ENCODE peak calls at places on chromosomes 3 and 15, in seven cellular contexts. One of them, this sample, is unnamed.

GRCh38 chr3:134190272-134190671 is 60.4 kb downstream of the RYK start:
- DNase-seq in GM19239: no peak
- DNase-seq in ELR: no peak
- DNase-seq in GM23338: no peak
- DNase-seq in fibroblast of gingiva: no peak
- DNase-seq in fibroblast of pulmonary artery: no peak
- DNase-seq in activated T-helper 1 cell treated with Interleukin-2 at 50 U/mL for 16 hours: no peak
- DNase-seq in this sample: no peak

GRCh38 chr3:41489205-41489604 is 289.9 kb downstream of the CTNNB1 start:
- DNase-seq in ELR: no peak
- DNase-seq in GM19239: no peak
- DNase-seq in fibroblast of gingiva: no peak
- DNase-seq in activated T-helper 1 cell treated with Interleukin-2 at 50 U/mL for 16 hours: no peak
- DNase-seq in fibroblast of pulmonary artery: no peak
- DNase-seq in GM23338: no peak
- DNase-seq in this sample: no peak

GRCh38 chr3:11057655-11058054 is 65.1 kb downstream of the SLC6A1 start:
- DNase-seq in fibroblast of pulmonary artery: no peak
- DNase-seq in ELR: no peak
- DNase-seq in activated T-helper 1 cell treated with Interleukin-2 at 50 U/mL for 16 hours: no peak
- DNase-seq in GM23338: no peak
- DNase-seq in GM19239: no peak
- DNase-seq in fibroblast of gingiva: no peak
- DNase-seq in this sample: no peak

GRCh38 chr15:42273900-42274692 is 863 bp upstream of the TMEM87A start:
- DNase-seq in fibroblast of pulmonary artery: peak; percentile 59
- DNase-seq in activated T-helper 1 cell treated with Interleukin-2 at 50 U/mL for 16 hours: peak; percentile 41
- DNase-seq in ELR: peak; percentile 79
- DNase-seq in fibroblast of gingiva: peak; percentile 59
- DNase-seq in GM19239: peak; percentile 3
- DNase-seq in GM23338: peak; percentile 34
- DNase-seq in this sample: peak; percentile 63

GRCh38 chr3:181838940-181839914 is 127.5 kb downstream of the SOX2 start:
- DNase-seq in fibroblast of pulmonary artery: no peak
- DNase-seq in activated T-helper 1 cell treated with Interleukin-2 at 50 U/mL for 16 hours: no peak
- DNase-seq in GM23338: no peak
- DNase-seq in GM19239: no peak
- DNase-seq in fibroblast of gingiva: no peak
- DNase-seq in ELR: no peak
- DNase-seq in this sample: no peak

GRCh38 chr3:24237971-24238767 is 256.5 kb downstream of the THRB start:
- DNase-seq in GM23338: peak; percentile 85
- DNase-seq in ELR: peak; percentile 96
- DNase-seq in fibroblast of gingiva: peak; percentile 93
- DNase-seq in GM19239: peak; percentile 23
- DNase-seq in fibroblast of pulmonary artery: peak; percentile 90
- DNase-seq in activated T-helper 1 cell treated with Interleukin-2 at 50 U/mL for 16 hours: no peak
- DNase-seq in this sample: peak; percentile 8

GRCh38 chr3:12235691-12236090 is 53.2 kb upstream of the PPARG start:
- DNase-seq in fibroblast of pulmonary artery: peak; percentile 48
- DNase-seq in GM23338: no peak
- DNase-seq in fibroblast of gingiva: peak; percentile 20
- DNase-seq in activated T-helper 1 cell treated with Interleukin-2 at 50 U/mL for 16 hours: no peak
- DNase-seq in ELR: peak; percentile 57
- DNase-seq in GM19239: no peak
- DNase-seq in this sample: no peak

GRCh38 chr3:107251819-107252218 is 125.4 kb upstream of the CCDC54 start:
- DNase-seq in GM19239: no peak
- DNase-seq in fibroblast of gingiva: no peak
- DNase-seq in activated T-helper 1 cell treated with Interleukin-2 at 50 U/mL for 16 hours: no peak
- DNase-seq in fibroblast of pulmonary artery: no peak
- DNase-seq in ELR: no peak
- DNase-seq in GM23338: no peak
- DNase-seq in this sample: no peak

GRCh38 chr3:73719877-73720276 is 95.1 kb upstream of the PDZRN3 start:
- DNase-seq in activated T-helper 1 cell treated with Interleukin-2 at 50 U/mL for 16 hours: no peak
- DNase-seq in fibroblast of pulmonary artery: peak; percentile 75
- DNase-seq in GM19239: no peak
- DNase-seq in GM23338: no peak
- DNase-seq in fibroblast of gingiva: peak; percentile 78
- DNase-seq in ELR: peak; percentile 1
- DNase-seq in this sample: no peak

GRCh38 chr3:127867986-127868385 is 45.7 kb upstream of the MGLL start:
- DNase-seq in activated T-helper 1 cell treated with Interleukin-2 at 50 U/mL for 16 hours: no peak
- DNase-seq in GM23338: no peak
- DNase-seq in ELR: peak; percentile 46
- DNase-seq in fibroblast of gingiva: no peak
- DNase-seq in GM19239: no peak
- DNase-seq in fibroblast of pulmonary artery: peak; percentile 9
- DNase-seq in this sample: no peak

GRCh38 chr15:26674467-26674866 is 98.4 kb downstream of the GABRB3 start:
- DNase-seq in GM19239: no peak
- DNase-seq in ELR: no peak
- DNase-seq in activated T-helper 1 cell treated with Interleukin-2 at 50 U/mL for 16 hours: no peak
- DNase-seq in fibroblast of gingiva: no peak
- DNase-seq in GM23338: no peak
- DNase-seq in fibroblast of pulmonary artery: no peak
- DNase-seq in this sample: no peak

GRCh38 chr3:184040010-184040409 is 8.5 kb downstream of the HTR3D start:
- DNase-seq in fibroblast of gingiva: peak; percentile 17
- DNase-seq in GM23338: peak; percentile 75
- DNase-seq in activated T-helper 1 cell treated with Interleukin-2 at 50 U/mL for 16 hours: no peak
- DNase-seq in ELR: peak; percentile 67
- DNase-seq in fibroblast of pulmonary artery: peak; percentile 54
- DNase-seq in GM19239: no peak
- DNase-seq in this sample: no peak

GRCh38 chr3:112454098-112454884 is 45.0 kb downstream of the BTLA start:
- DNase-seq in GM23338: no peak
- DNase-seq in fibroblast of pulmonary artery: no peak
- DNase-seq in ELR: no peak
- DNase-seq in fibroblast of gingiva: no peak
- DNase-seq in activated T-helper 1 cell treated with Interleukin-2 at 50 U/mL for 16 hours: no peak
- DNase-seq in GM19239: no peak
- DNase-seq in this sample: no peak

GRCh38 chr3:52810923-52811322 is 16.3 kb downstream of the ITIH3 start:
- DNase-seq in GM23338: no peak
- DNase-seq in activated T-helper 1 cell treated with Interleukin-2 at 50 U/mL for 16 hours: no peak
- DNase-seq in fibroblast of pulmonary artery: no peak
- DNase-seq in GM19239: no peak
- DNase-seq in ELR: no peak
- DNase-seq in fibroblast of gingiva: no peak
- DNase-seq in this sample: no peak

GRCh38 chr3:155744091-155744625 is 713 bp downstream of the PLCH1 start:
- DNase-seq in GM19239: peak; percentile 28
- DNase-seq in ELR: peak; percentile 67
- DNase-seq in activated T-helper 1 cell treated with Interleukin-2 at 50 U/mL for 16 hours: peak; percentile 13
- DNase-seq in GM23338: peak; percentile 86
- DNase-seq in fibroblast of gingiva: no peak
- DNase-seq in fibroblast of pulmonary artery: peak; percentile 29
- DNase-seq in this sample: no peak

GRCh38 chr3:185401319-185401955 is 38.5 kb downstream of the MAP3K13 start:
- DNase-seq in fibroblast of pulmonary artery: peak; percentile 2
- DNase-seq in ELR: peak; percentile 24
- DNase-seq in activated T-helper 1 cell treated with Interleukin-2 at 50 U/mL for 16 hours: no peak
- DNase-seq in GM19239: no peak
- DNase-seq in GM23338: no peak
- DNase-seq in fibroblast of gingiva: no peak
- DNase-seq in this sample: no peak

GRCh38 chr15:75089781-75090734 is 66.7 kb downstream of the PPCDC start:
- DNase-seq in fibroblast of pulmonary artery: peak; percentile 95
- DNase-seq in ELR: peak; percentile 55
- DNase-seq in fibroblast of gingiva: no peak
- DNase-seq in GM23338: no peak
- DNase-seq in activated T-helper 1 cell treated with Interleukin-2 at 50 U/mL for 16 hours: no peak
- DNase-seq in GM19239: no peak
- DNase-seq in this sample: no peak

GRCh38 chr15:64640146-64640868 is 135.1 kb downstream of the RBPMS2 start:
- DNase-seq in activated T-helper 1 cell treated with Interleukin-2 at 50 U/mL for 16 hours: no peak
- DNase-seq in fibroblast of gingiva: no peak
- DNase-seq in ELR: peak; percentile 28
- DNase-seq in GM23338: no peak
- DNase-seq in GM19239: no peak
- DNase-seq in fibroblast of pulmonary artery: no peak
- DNase-seq in this sample: no peak

GRCh38 chr3:66014056-66014455 is 24.7 kb downstream of the MAGI1 start:
- DNase-seq in fibroblast of pulmonary artery: no peak
- DNase-seq in ELR: no peak
- DNase-seq in fibroblast of gingiva: no peak
- DNase-seq in GM19239: no peak
- DNase-seq in GM23338: no peak
- DNase-seq in activated T-helper 1 cell treated with Interleukin-2 at 50 U/mL for 16 hours: no peak
- DNase-seq in this sample: no peak

GRCh38 chr15:99719096-99719541 is 14.1 kb downstream of the LYSMD4 start:
- DNase-seq in activated T-helper 1 cell treated with Interleukin-2 at 50 U/mL for 16 hours: no peak
- DNase-seq in GM23338: no peak
- DNase-seq in GM19239: peak; percentile 52
- DNase-seq in fibroblast of pulmonary artery: peak; percentile 53
- DNase-seq in ELR: peak; percentile 58
- DNase-seq in fibroblast of gingiva: peak; percentile 44
- DNase-seq in this sample: no peak

GRCh38 chr15:33309602-33310276 is 1.0 kb upstream of the RYR3 start:
- DNase-seq in fibroblast of pulmonary artery: peak; percentile 3
- DNase-seq in fibroblast of gingiva: no peak
- DNase-seq in ELR: peak; percentile 10
- DNase-seq in GM19239: peak; percentile 50
- DNase-seq in GM23338: peak; percentile 66
- DNase-seq in activated T-helper 1 cell treated with Interleukin-2 at 50 U/mL for 16 hours: no peak
- DNase-seq in this sample: no peak

GRCh38 chr15:41969851-41970431 is 2.4 kb downstream of the EHD4 start:
- DNase-seq in ELR: peak; percentile 75
- DNase-seq in GM23338: no peak
- DNase-seq in GM19239: peak; percentile 24
- DNase-seq in activated T-helper 1 cell treated with Interleukin-2 at 50 U/mL for 16 hours: no peak
- DNase-seq in fibroblast of pulmonary artery: no peak
- DNase-seq in fibroblast of gingiva: no peak
- DNase-seq in this sample: no peak

GRCh38 chr15:92158426-92158825 is 235.3 kb upstream of the ST8SIA2 start:
- DNase-seq in GM23338: peak; percentile 57
- DNase-seq in ELR: no peak
- DNase-seq in activated T-helper 1 cell treated with Interleukin-2 at 50 U/mL for 16 hours: peak; percentile 4
- DNase-seq in GM19239: no peak
- DNase-seq in fibroblast of pulmonary artery: no peak
- DNase-seq in fibroblast of gingiva: no peak
- DNase-seq in this sample: no peak

GRCh38 chr15:47503884-47504283 is 213.4 kb upstream of the SEMA6D start:
- DNase-seq in GM23338: no peak
- DNase-seq in ELR: no peak
- DNase-seq in activated T-helper 1 cell treated with Interleukin-2 at 50 U/mL for 16 hours: no peak
- DNase-seq in GM19239: no peak
- DNase-seq in fibroblast of gingiva: no peak
- DNase-seq in fibroblast of pulmonary artery: no peak
- DNase-seq in this sample: no peak

GRCh38 chr15:92166029-92166428 is 227.7 kb upstream of the ST8SIA2 start:
- DNase-seq in ELR: no peak
- DNase-seq in GM19239: no peak
- DNase-seq in activated T-helper 1 cell treated with Interleukin-2 at 50 U/mL for 16 hours: no peak
- DNase-seq in GM23338: no peak
- DNase-seq in fibroblast of gingiva: no peak
- DNase-seq in fibroblast of pulmonary artery: no peak
- DNase-seq in this sample: no peak

GRCh38 chr15:31461375-31461774 is 134.7 kb downstream of the KLF13 start:
- DNase-seq in fibroblast of gingiva: no peak
- DNase-seq in fibroblast of pulmonary artery: no peak
- DNase-seq in ELR: no peak
- DNase-seq in activated T-helper 1 cell treated with Interleukin-2 at 50 U/mL for 16 hours: no peak
- DNase-seq in GM19239: no peak
- DNase-seq in GM23338: no peak
- DNase-seq in this sample: no peak

GRCh38 chr3:150202696-150203095 is 205.4 kb upstream of the TSC22D2 start:
- DNase-seq in GM23338: peak; percentile 36
- DNase-seq in activated T-helper 1 cell treated with Interleukin-2 at 50 U/mL for 16 hours: no peak
- DNase-seq in GM19239: no peak
- DNase-seq in ELR: no peak
- DNase-seq in fibroblast of pulmonary artery: no peak
- DNase-seq in fibroblast of gingiva: peak; percentile 69
- DNase-seq in this sample: no peak

GRCh38 chr15:90829942-90830440 is 38.4 kb upstream of the FURIN start:
- DNase-seq in GM23338: no peak
- DNase-seq in GM19239: no peak
- DNase-seq in activated T-helper 1 cell treated with Interleukin-2 at 50 U/mL for 16 hours: no peak
- DNase-seq in fibroblast of gingiva: no peak
- DNase-seq in ELR: no peak
- DNase-seq in fibroblast of pulmonary artery: peak; percentile 30
- DNase-seq in this sample: no peak

GRCh38 chr3:101695779-101696372 is 9.4 kb upstream of the RPL24 start:
- DNase-seq in fibroblast of pulmonary artery: peak; percentile 74
- DNase-seq in GM19239: no peak
- DNase-seq in GM23338: peak; percentile 91
- DNase-seq in ELR: peak; percentile 82
- DNase-seq in activated T-helper 1 cell treated with Interleukin-2 at 50 U/mL for 16 hours: no peak
- DNase-seq in fibroblast of gingiva: peak; percentile 49
- DNase-seq in this sample: no peak

GRCh38 chr3:186815490-186815889 is 9.2 kb upstream of the RFC4 start:
- DNase-seq in GM19239: no peak
- DNase-seq in ELR: peak; percentile 83
- DNase-seq in fibroblast of gingiva: peak; percentile 58
- DNase-seq in GM23338: no peak
- DNase-seq in fibroblast of pulmonary artery: peak; percentile 81
- DNase-seq in activated T-helper 1 cell treated with Interleukin-2 at 50 U/mL for 16 hours: no peak
- DNase-seq in this sample: no peak

This sample was measured in CD4-positive, alpha-beta T cell.